ENCODE peak calls at places on chromosome 2, in eight cellular contexts. L, D, P, A, X, S, Y and R are unnamed samples. For H3K4me1 and H3K36me3, the result is how much of the 10 kb centered on the place peaks cover.

GRCh38 chr2:20580690-20581437 is 70.0 kb downstream of the HS1BP3 start:
- DNase-seq in L (peak), D (no peak), P (no peak), A (no peak), X (no peak), S (no peak), Y (no peak), R (no peak)

GRCh38 chr2:163715199-163715598 is 20.6 kb downstream of the FIGN start:
- DNase-seq in L (no peak), D (no peak), P (no peak), A (no peak), X (no peak), S (no peak), Y (no peak), R (no peak)

GRCh38 chr2:8514748-8515389 is 167.0 kb upstream of the ID2 start:
- DNase-seq in L (no peak), D (no peak), P (no peak), A (no peak), X (no peak), S (no peak), Y (no peak), R (no peak)

GRCh38 chr2:96739051-96739632 is 722 bp downstream of the LMAN2L start:
- DNase-seq in L (no peak), D (no peak), P (no peak), A (no peak), X (no peak), S (no peak), Y (no peak), R (no peak)

GRCh38 chr2:20650412-20650879 is 452 bp downstream of the HS1BP3 start:
- DNase-seq in L (peak), D (peak), P (peak), A (peak), X (no peak), S (no peak), Y (no peak), R (no peak)

GRCh38 chr2:217685255-217685605 is 317.6 kb downstream of the TNS1 start:
- DNase-seq in L (peak), D (peak), P (peak), A (peak), X (peak), S (peak), Y (peak), R (no peak)

GRCh38 chr2:190136259-190136658 is 73.7 kb upstream of the MSTN start:
- DNase-seq in L (no peak), D (no peak), P (no peak), A (no peak), X (no peak), S (no peak), Y (no peak), R (no peak)

GRCh38 chr2:126543081-126543480 is 112.9 kb upstream of the GYPC start:
- DNase-seq in L (no peak), D (no peak), P (no peak), A (no peak), X (no peak), S (no peak), Y (no peak), R (no peak)

GRCh38 chr2:196696423-196697073 is 57.0 kb downstream of the CCDC150 start:
- DNase-seq in L (peak), D (no peak), P (no peak), A (no peak), X (peak), S (peak), Y (peak), R (no peak)

GRCh38 chr2:204492417-204492816 is 52.9 kb upstream of the PARD3B start:
- DNase-seq in L (no peak), D (no peak), P (no peak), A (no peak), X (no peak), S (no peak), Y (no peak), R (no peak)

GRCh38 chr2:217826505-217826904 is 176.3 kb downstream of the TNS1 start:
- DNase-seq in L (no peak), D (no peak), P (no peak), A (peak), X (peak), S (no peak), Y (no peak), R (peak)

GRCh38 chr2:42052702-42053481 is 5.1 kb downstream of the PKDCC start:
- DNase-seq in L (peak), D (peak), P (no peak), A (no peak), X (no peak), S (no peak), Y (peak), R (no peak)

GRCh38 chr2:138223321-138223720 is 259.0 kb downstream of the HNMT start:
- DNase-seq in L (no peak), D (no peak), P (no peak), A (no peak), X (no peak), S (no peak), Y (peak), R (no peak)

GRCh38 chr2:164479460-164479859 is 141.8 kb downstream of the GRB14 start:
- DNase-seq in L (peak), D (no peak), P (no peak), A (peak), X (peak), S (peak), Y (peak), R (no peak)

GRCh38 chr2:60440761-60441160 is 112.7 kb downstream of the BCL11A start:
- DNase-seq in L (peak), D (no peak), P (no peak), A (no peak), X (no peak), S (no peak), Y (no peak), R (no peak)

GRCh38 chr2:60438653-60439052 is 114.8 kb downstream of the BCL11A start:
- DNase-seq in L (no peak), D (no peak), P (no peak), A (no peak), X (no peak), S (no peak), Y (no peak), R (no peak)

GRCh38 chr2:60440080-60440753 is 113.2 kb downstream of the BCL11A start:
- DNase-seq in L (no peak), D (no peak), P (no peak), A (no peak), X (no peak), S (no peak), Y (no peak), R (peak)

GRCh38 chr2:60438136-60438535 is 115.3 kb downstream of the BCL11A start:
- DNase-seq in L (no peak), D (no peak), P (no peak), A (no peak), X (no peak), S (no peak), Y (no peak), R (no peak)

DNA sequence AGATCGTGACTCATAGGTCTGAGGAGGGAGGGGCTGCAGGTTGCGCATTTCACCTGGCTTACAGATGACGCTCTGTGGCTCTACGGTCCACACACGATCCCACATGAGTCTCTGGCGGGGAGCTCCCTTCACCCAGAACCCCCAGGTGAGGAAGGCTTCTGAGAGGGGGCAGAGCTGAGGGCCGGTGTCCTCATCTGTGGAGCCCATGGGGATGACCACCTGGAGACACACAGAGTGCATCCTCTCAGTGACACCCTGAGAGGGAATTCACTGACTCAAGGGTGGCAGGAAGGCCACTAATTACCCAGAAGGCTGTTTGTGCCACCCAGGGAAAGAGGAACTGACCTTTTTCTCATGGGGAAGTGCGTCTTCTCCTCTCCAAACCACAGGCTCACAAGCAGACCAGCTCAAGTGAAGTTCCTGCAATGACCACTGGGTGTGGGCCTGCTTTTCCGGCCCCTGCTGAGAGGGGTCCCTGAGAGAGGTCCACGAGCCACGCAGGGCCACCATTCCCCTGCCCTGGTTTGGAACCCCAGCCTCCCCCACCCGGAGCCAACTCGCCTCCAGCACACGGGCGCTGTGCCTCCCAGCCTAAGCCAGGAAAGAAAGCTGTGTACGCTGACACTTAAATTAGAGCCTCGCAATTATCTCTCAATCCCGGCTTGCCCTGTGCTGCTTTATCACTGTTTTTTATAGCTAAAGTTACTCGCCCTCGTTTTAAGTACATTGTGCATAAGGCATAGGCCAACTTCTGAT is 114.1 kb downstream of the BCL11A start:
- DNase-seq in L (no peak), D (no peak), P (no peak), A (peak), X (peak), S (no peak), Y (no peak), R (peak)
- H3K4me1 ChIP-seq in L (under half), D (under half), P (under half), A (under half), X (under half), S (under half), Y (under half), R (under half)

GRCh38 chr2:129331638-129332037 is 647.8 kb upstream of the RAB6C start:
- DNase-seq in L (no peak), D (no peak), P (no peak), A (no peak), X (no peak), S (no peak), Y (no peak), R (no peak)
- TF ChIP-seq CTCF in L (no peak), D (no peak), P (no peak), A (no peak), X (no peak), S (no peak), Y (no peak), R (no peak)

GRCh38 chr2:127953128-127953718 is 67.5 kb upstream of the AMMECR1L start:
- DNase-seq in L (peak), D (peak), P (peak), A (peak), X (no peak), S (no peak), Y (no peak), R (no peak)
- H3K36me3 ChIP-seq in L (under half), D (under half), P (under half), A (under half), X (half or more), S (under half), Y (under half), R (half or more)

GRCh38 chr2:174593574-174594203 is 3.9 kb downstream of the WIPF1 start:
- DNase-seq in L (peak), D (no peak), P (no peak), A (no peak), X (peak), S (no peak), Y (peak), R (no peak)

GRCh38 chr2:174595415-174595814 is 2.2 kb downstream of the WIPF1 start:
- DNase-seq in L (no peak), D (no peak), P (no peak), A (no peak), X (no peak), S (no peak), Y (no peak), R (no peak)

GRCh38 chr2:174595904-174596397 is 1.7 kb downstream of the WIPF1 start:
- DNase-seq in L (no peak), D (no peak), P (no peak), A (no peak), X (no peak), S (no peak), Y (peak), R (no peak)

GRCh38 chr2:174593041-174593440 is 4.6 kb downstream of the WIPF1 start:
- DNase-seq in L (no peak), D (no peak), P (no peak), A (no peak), X (no peak), S (no peak), Y (no peak), R (no peak)

GRCh38 chr2:174594451-174594850 is 3.2 kb downstream of the WIPF1 start:
- DNase-seq in L (no peak), D (no peak), P (no peak), A (no peak), X (no peak), S (no peak), Y (no peak), R (no peak)
- H3K4me1 ChIP-seq in L (under half), D (under half), P (under half), A (under half), X (under half), S (under half), Y (under half), R (half or more)

GRCh38 chr2:38810488-38810887 is 32.5 kb downstream of the GEMIN6 start:
- DNase-seq in L (no peak), D (no peak), P (no peak), A (no peak), X (no peak), S (no peak), Y (no peak), R (no peak)

GRCh38 chr2:38806407-38807071 is 28.5 kb downstream of the GEMIN6 start:
- DNase-seq in L (no peak), D (no peak), P (no peak), A (no peak), X (no peak), S (no peak), Y (no peak), R (no peak)

GRCh38 chr2:38806001-38806400 is 28.0 kb downstream of the GEMIN6 start:
- DNase-seq in L (no peak), D (no peak), P (no peak), A (no peak), X (no peak), S (no peak), Y (no peak), R (no peak)

DNA sequence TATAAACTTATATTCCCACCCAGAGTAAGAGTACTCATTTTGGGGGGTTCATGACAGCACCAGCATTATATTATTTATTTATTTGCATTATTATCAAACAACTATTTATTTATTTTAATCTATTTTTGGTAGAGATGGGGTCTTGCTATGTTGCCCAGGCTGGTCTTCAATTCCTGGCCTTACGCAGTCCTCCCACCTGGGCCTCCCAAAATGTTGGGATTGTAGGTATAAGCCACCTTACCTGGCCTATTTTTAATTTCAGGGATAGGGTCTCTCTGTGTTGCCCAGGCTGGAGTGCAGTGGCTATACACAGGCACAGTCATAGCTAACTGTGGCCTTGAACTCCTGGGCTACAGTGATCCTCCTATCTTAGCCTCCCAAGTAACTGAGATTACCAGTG is 30.7 kb downstream of the GEMIN6 start:
- DNase-seq in L (no peak), D (no peak), P (no peak), A (no peak), X (no peak), S (no peak), Y (no peak), R (no peak)
- TF ChIP-seq CTCF in L (no peak), D (no peak), P (no peak), A (no peak), X (no peak), S (no peak), Y (no peak), R (no peak)

DNA sequence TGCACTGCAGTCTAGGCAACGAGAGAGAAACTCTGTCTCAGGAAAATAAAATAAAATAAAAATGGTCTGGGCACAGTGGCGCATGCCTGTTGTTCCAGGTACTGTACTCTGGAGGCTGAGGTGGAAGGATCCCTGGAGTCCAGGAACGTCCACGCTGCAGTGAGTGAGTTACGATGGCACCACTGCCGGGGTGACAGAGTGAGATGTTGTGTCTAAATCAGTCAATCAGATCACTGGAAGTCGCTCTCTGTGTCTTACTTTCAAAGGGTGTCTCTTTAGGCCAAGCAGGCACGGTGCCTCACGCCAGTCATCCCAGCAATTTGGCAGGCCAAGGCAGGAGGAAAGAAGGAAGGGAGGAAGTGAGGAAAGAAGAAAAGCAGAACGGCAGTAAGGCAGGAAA is 112.2 kb upstream of the ANKRD30BL start:
- DNase-seq in L (no peak), D (no peak), P (no peak), A (no peak), X (no peak), S (no peak), Y (no peak), R (peak)
- H3K36me3 ChIP-seq in L (under half), D (under half), P (under half), A (under half), X (under half), S (under half), Y (under half), R (under half)

DNA sequence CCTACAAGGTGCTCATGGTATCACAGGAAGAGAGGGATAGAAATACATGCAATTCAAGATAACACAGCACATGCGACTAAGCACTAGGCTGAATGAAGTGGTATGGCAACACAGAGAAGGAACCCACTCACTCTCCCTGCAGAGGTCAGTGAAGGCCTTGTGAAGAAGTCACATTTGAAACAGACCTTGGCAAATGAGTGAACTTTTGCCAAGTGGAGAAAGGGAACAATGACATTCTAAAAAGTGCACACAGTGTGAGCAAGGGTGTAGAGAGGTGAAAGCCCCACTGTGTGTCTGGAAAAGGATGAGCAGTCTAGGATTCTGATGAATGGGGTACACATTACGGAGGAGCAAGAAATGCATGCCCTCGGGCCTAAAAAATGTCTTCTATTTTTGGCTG is 23.3 kb downstream of the KLF7 start:
- DNase-seq in L (no peak), D (no peak), P (no peak), A (no peak), X (no peak), S (no peak), Y (no peak), R (no peak)
- H3K4me1 ChIP-seq in L (under half), D (under half), P (under half), A (under half), X (under half), S (under half), Y (under half), R (half or more)

GRCh38 chr2:229350928-229351327 is 79.8 kb upstream of the PID1 start:
- DNase-seq in L (no peak), D (no peak), P (no peak), A (no peak), X (no peak), S (no peak), Y (no peak), R (no peak)
- TF ChIP-seq CTCF in L (no peak), D (no peak), P (no peak), A (no peak), X (no peak), S (no peak), Y (no peak), R (no peak)

DNA sequence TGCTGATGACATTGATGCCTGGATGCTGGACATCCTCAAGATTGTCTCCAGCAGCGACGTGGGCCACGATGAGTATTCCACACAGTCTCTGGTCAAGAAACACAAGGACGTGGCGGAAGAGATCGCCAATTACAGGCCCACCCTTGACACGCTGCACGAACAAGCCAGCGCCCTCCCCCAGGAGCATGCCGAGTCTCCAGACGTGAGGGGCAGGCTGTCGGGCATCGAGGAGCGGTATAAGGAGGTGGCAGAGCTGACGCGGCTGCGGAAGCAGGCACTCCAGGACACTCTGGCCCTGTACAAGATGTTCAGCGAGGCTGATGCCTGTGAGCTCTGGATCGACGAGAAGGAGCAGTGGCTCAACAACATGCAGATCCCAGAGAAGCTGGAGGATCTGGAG is 94.1 kb upstream of the EML6 start:
- DNase-seq in L (no peak), D (no peak), P (no peak), A (no peak), X (no peak), S (no peak), Y (no peak), R (no peak)
- H3K36me3 ChIP-seq in L (half or more), D (under half), P (half or more), A (under half), X (half or more), S (half or more), Y (half or more), R (half or more)